ENCODE peak calls at places on chromosomes 2 and 18, in six cellular contexts. E is OCI-LY7, R is cardiac fibroblast, P is MM.1S, S is mammary epithelial cell, U is AG09309. M is an unnamed sample.

GRCh38 chr2:139495851-139496250 is 715.7 kb upstream of the NXPH2 start:
- DNase-seq in P (no peak), U (no peak), E (no peak), S (no peak), R (no peak), M (no peak)

GRCh38 chr2:26144953-26145680 is 27.8 kb upstream of the GAREM2 start:
- DNase-seq in P (peak; percentile 67), E (peak; percentile 77), R (peak; percentile 62), U (peak; percentile 20), S (peak; percentile 39), M (peak; percentile 61)

GRCh38 chr18:31648458-31648857 is 35.9 kb downstream of the B4GALT6 start:
- DNase-seq in P (no peak), S (no peak), U (no peak), R (no peak), E (no peak), M (no peak)

GRCh38 chr2:64905338-64906024 is 83.7 kb upstream of the SLC1A4 start:
- DNase-seq in R (no peak), E (peak; percentile 67), U (no peak), P (no peak), S (no peak), M (peak; percentile 81)

GRCh38 chr2:190759749-190760213 is 110.9 kb downstream of the NAB1 start:
- DNase-seq in P (no peak), S (peak; percentile 77), E (no peak), U (peak; percentile 82), R (peak; percentile 88), M (peak; percentile 90)

GRCh38 chr2:106159867-106160785 is 34.0 kb downstream of the UXS1 start:
- DNase-seq in P (no peak), S (no peak), U (no peak), E (peak; percentile 45), R (no peak), M (no peak)

GRCh38 chr18:55489742-55490055 is 98.3 kb downstream of the TCF4 start:
- DNase-seq in U (no peak), S (peak; percentile 11), P (peak; percentile 70), R (no peak), E (peak; percentile 48), M (no peak)

GRCh38 chr18:58499527-58499926 is 129.4 kb downstream of the ALPK2 start:
- DNase-seq in U (no peak), E (no peak), S (no peak), P (no peak), R (no peak), M (no peak)

GRCh38 chr2:191845248-191845715 is 1.6 kb downstream of the CAVIN2 start:
- DNase-seq in U (no peak), E (no peak), S (peak; percentile 22), P (no peak), R (peak; percentile 73), M (peak; percentile 29)

GRCh38 chr2:123258864-123259263 is 766.2 kb upstream of the CNTNAP5 start:
- DNase-seq in U (no peak), P (no peak), S (no peak), E (no peak), R (no peak), M (no peak)

GRCh38 chr18:74994502-74995403 is 214.2 kb downstream of the PTGR3 start:
- DNase-seq in U (no peak), E (no peak), P (no peak), S (peak; percentile 6), R (peak; percentile 11), M (peak; percentile 66)

GRCh38 chr2:172230783-172231446 is 128.2 kb upstream of the DLX2 start:
- DNase-seq in S (peak; percentile 57), E (no peak), P (no peak), U (no peak), R (no peak), M (peak; percentile 63)

GRCh38 chr2:201235865-201236811 is 24.2 kb upstream of the CASP8 start:
- DNase-seq in U (peak; percentile 55), E (peak; percentile 83), S (peak; percentile 51), P (peak; percentile 80), R (peak; percentile 94), M (peak; percentile 61)

GRCh38 chr2:188965147-188965546 is 9.0 kb upstream of the COL3A1 start:
- DNase-seq in U (no peak), E (no peak), S (no peak), R (peak; percentile 65), P (no peak), M (no peak)

GRCh38 chr18:58315739-58316215 is 271.8 kb downstream of the NEDD4L start:
- DNase-seq in U (no peak), S (peak; percentile 86), E (no peak), P (no peak), R (peak; percentile 10), M (peak; percentile 42)

GRCh38 chr2:234518986-234519642 is 22.2 kb upstream of the ARL4C start:
- DNase-seq in R (no peak), E (no peak), P (no peak), S (no peak), U (no peak), M (no peak)

GRCh38 chr2:100978582-100979051 is 23.5 kb upstream of the RPL31 start:
- DNase-seq in E (peak; percentile 6), S (no peak), U (no peak), P (no peak), R (peak; percentile 29), M (no peak)

GRCh38 chr18:58370662-58371061 is 258.2 kb downstream of the ALPK2 start:
- DNase-seq in S (no peak), P (no peak), U (no peak), R (no peak), E (no peak), M (no peak)

GRCh38 chr2:102141915-102142828 is at the start of gene IL1R1:
- DNase-seq in P (no peak), E (no peak), S (peak; percentile 77), U (peak; percentile 27), R (peak; percentile 85), M (peak; percentile 77)

GRCh38 chr2:100526868-100527267 is 35.9 kb upstream of the PDCL3 start:
- DNase-seq in S (no peak), E (no peak), U (no peak), P (no peak), R (no peak), M (no peak)

GRCh38 chr18:13246121-13246520 is 27.6 kb downstream of the LDLRAD4 start:
- DNase-seq in E (no peak), P (no peak), R (no peak), U (no peak), S (no peak), M (no peak)

GRCh38 chr18:7273301-7273911 is 42.5 kb downstream of the LRRC30 start:
- DNase-seq in R (peak; percentile 91), E (no peak), S (peak; percentile 2), U (peak; percentile 21), P (no peak), M (peak; percentile 31)

GRCh38 chr2:64204006-64204632 is 59.9 kb upstream of the PELI1 start:
- DNase-seq in E (no peak), P (peak; percentile 80), S (peak; percentile 90), U (no peak), R (peak; percentile 44), M (peak; percentile 72)

DNA sequence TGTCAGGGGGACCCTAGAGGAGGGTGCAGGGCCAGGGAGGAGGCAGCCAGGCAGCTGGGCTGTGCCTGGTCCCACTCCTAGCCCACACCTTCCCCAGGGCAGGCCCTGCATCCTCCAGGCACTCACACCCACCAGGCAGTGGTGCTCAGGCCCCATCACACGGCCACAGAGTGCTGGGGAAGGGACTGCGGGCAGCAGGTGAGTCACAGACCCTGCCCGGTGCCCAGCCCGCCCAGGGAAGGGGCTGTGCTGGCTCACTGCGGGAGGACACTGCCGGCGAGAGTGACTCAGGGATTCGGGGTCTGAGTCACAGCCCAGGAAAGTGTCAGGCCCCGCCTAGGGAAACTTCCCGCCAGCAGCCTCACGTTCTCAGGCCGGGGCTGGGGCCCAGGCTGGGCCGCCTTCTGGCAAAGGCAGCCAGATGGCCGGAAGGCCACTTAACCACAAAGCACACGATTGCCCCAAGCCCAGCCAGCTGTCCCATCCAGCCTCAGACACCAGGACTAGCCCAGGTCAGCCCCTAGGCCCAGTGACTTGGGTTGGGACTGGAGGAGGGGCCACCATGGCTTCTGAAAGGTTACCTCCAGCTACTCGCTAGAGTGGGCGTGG is 42.2 kb downstream of the BIN1 start:
- DNase-seq in U (peak; percentile 86), E (no peak), R (peak; percentile 94), P (peak; percentile 50), S (peak; percentile 97), M (peak; percentile 97)
- TF ChIP-seq CTCF in U (peak; percentile 46), E (no peak), R (peak; percentile 23), P (no peak), S (peak; percentile 43), M (no peak)

GRCh38 chr2:148876190-148876588 is 1.2 kb downstream of the KIF5C start:
- DNase-seq in R (no peak), S (no peak), P (no peak), U (no peak), E (peak; percentile 13), M (no peak)

GRCh38 chr2:148877403-148877740 is 2.3 kb downstream of the KIF5C start:
- DNase-seq in S (no peak), R (no peak), P (no peak), U (no peak), E (no peak), M (no peak)

GRCh38 chr2:148875387-148876051 is 492 bp downstream of the KIF5C start:
- DNase-seq in E (peak; percentile 60), R (no peak), S (no peak), U (no peak), P (no peak), M (no peak)

GRCh38 chr2:148876589-148877402 is 1.8 kb downstream of the KIF5C start:
- DNase-seq in U (no peak), S (no peak), R (no peak), P (no peak), E (peak; percentile 20), M (no peak)

GRCh38 chr2:148874868-148875341 is at the start of gene KIF5C:
- DNase-seq in R (peak; percentile 74), U (no peak), P (peak; percentile 84), S (peak; percentile 74), E (peak; percentile 95), M (peak; percentile 86)
- H3K4me3 ChIP-seq in R (peak within 1 kb of the TSS; percentile 11), U (peak within 1 kb of the TSS; percentile 11), P (peak within 1 kb of the TSS; percentile 38), S (no peak within 1 kb of the TSS), E (peak within 1 kb of the TSS; percentile 74), M (no peak within 1 kb of the TSS)

GRCh38 chr18:45719106-45719505 is 4.9 kb upstream of the SLC14A1 start:
- DNase-seq in P (no peak), R (no peak), E (no peak), U (no peak), S (no peak), M (no peak)
- TF ChIP-seq CTCF in P (no peak), R (no peak), E (no peak), U (no peak), S (no peak), M (no peak)

GRCh38 chr2:213067888-213068287 is 83.5 kb downstream of the IKZF2 start:
- DNase-seq in S (peak; percentile 24), U (no peak), E (no peak), R (no peak), P (no peak), M (peak; percentile 48)

GRCh38 chr2:213068681-213069359 is 82.6 kb downstream of the IKZF2 start:
- DNase-seq in S (no peak), E (no peak), R (peak; percentile 10), U (no peak), P (no peak), M (no peak)

GRCh38 chr2:213064099-213064498 is 87.3 kb downstream of the IKZF2 start:
- DNase-seq in P (no peak), U (no peak), E (no peak), R (no peak), S (no peak), M (no peak)

GRCh38 chr2:213065583-213066444 is 85.6 kb downstream of the IKZF2 start:
- DNase-seq in R (peak; percentile 72), U (peak; percentile 27), P (no peak), S (peak; percentile 37), E (no peak), M (peak; percentile 30)

DNA sequence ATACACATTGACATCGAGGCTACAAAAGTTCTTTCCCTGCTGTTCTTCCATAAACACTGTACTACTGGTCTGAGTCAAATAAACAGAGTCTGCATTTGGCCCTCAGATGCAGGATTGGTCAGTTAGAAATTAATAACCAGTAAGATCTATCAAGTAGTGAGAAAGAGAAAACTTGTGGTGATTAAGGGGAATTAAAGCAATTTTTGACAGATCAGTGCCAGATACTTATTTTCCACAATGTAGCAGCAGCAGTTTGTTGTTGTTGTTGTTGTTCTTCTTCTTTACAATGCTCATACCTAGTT is 85.0 kb downstream of the IKZF2 start:
- DNase-seq in P (no peak), S (no peak), U (no peak), E (no peak), R (no peak), M (no peak)
- H3K4me3 ChIP-seq in P (no peak overlapping the region), S (no peak overlapping the region), U (no peak overlapping the region), E (no peak overlapping the region), R (no peak overlapping the region), M (peak overlapping the region; percentile 34)